ENCODE peak calls at places on chromosome 16, in ten cellular contexts. One of them, this sample, is unnamed.

GRCh38 chr16:56022818-56023217 is 147.6 kb upstream of the CES5A start:
- DNase-seq in hippocampal formation: no peak
- DNase-seq in stimulated activated CD8-positive, alpha-beta memory T cell treated with anti-CD3 and anti-CD28 coated beads, Interleukin-15, amount 100 ng/mL, for 48 hours: no peak
- DNase-seq in anterior cingulate cortex: no peak
- DNase-seq in hepatocyte: no peak
- DNase-seq in EH: no peak
- DNase-seq in HS-5: no peak
- DNase-seq in A549: no peak
- DNase-seq in A673: no peak
- DNase-seq in dermis microvascular lymphatic vessel endothelial cell: no peak
- DNase-seq in this sample: no peak

GRCh38 chr16:60107467-60107866 is 1373.4 kb upstream of the GOT2 start:
- DNase-seq in hippocampal formation: no peak
- DNase-seq in stimulated activated CD8-positive, alpha-beta memory T cell treated with anti-CD3 and anti-CD28 coated beads, Interleukin-15, amount 100 ng/mL, for 48 hours: no peak
- DNase-seq in anterior cingulate cortex: no peak
- DNase-seq in hepatocyte: no peak
- DNase-seq in EH: peak; percentile 87
- DNase-seq in HS-5: peak; percentile 66
- DNase-seq in A549: no peak
- DNase-seq in A673: no peak
- DNase-seq in dermis microvascular lymphatic vessel endothelial cell: no peak
- DNase-seq in this sample: no peak

GRCh38 chr16:12271006-12271405 is 294.5 kb downstream of the SNX29 start:
- DNase-seq in hippocampal formation: peak; percentile 32
- DNase-seq in stimulated activated CD8-positive, alpha-beta memory T cell treated with anti-CD3 and anti-CD28 coated beads, Interleukin-15, amount 100 ng/mL, for 48 hours: no peak
- DNase-seq in anterior cingulate cortex: no peak
- DNase-seq in hepatocyte: peak; percentile 18
- DNase-seq in EH: peak; percentile 54
- DNase-seq in HS-5: no peak
- DNase-seq in A549: no peak
- DNase-seq in A673: peak; percentile 64
- DNase-seq in dermis microvascular lymphatic vessel endothelial cell: no peak
- DNase-seq in this sample: no peak

GRCh38 chr16:4081035-4081434 is 35.2 kb downstream of the ADCY9 start:
- DNase-seq in hippocampal formation: no peak
- DNase-seq in stimulated activated CD8-positive, alpha-beta memory T cell treated with anti-CD3 and anti-CD28 coated beads, Interleukin-15, amount 100 ng/mL, for 48 hours: no peak
- DNase-seq in anterior cingulate cortex: no peak
- DNase-seq in hepatocyte: no peak
- DNase-seq in EH: no peak
- DNase-seq in HS-5: no peak
- DNase-seq in A549: no peak
- DNase-seq in A673: no peak
- DNase-seq in dermis microvascular lymphatic vessel endothelial cell: no peak
- DNase-seq in this sample: peak; percentile 23

GRCh38 chr16:48596326-48596725 is 13.7 kb downstream of the N4BP1 start:
- DNase-seq in hippocampal formation: no peak
- DNase-seq in stimulated activated CD8-positive, alpha-beta memory T cell treated with anti-CD3 and anti-CD28 coated beads, Interleukin-15, amount 100 ng/mL, for 48 hours: peak; percentile 60
- DNase-seq in anterior cingulate cortex: no peak
- DNase-seq in hepatocyte: no peak
- DNase-seq in EH: no peak
- DNase-seq in HS-5: no peak
- DNase-seq in A549: no peak
- DNase-seq in A673: no peak
- DNase-seq in dermis microvascular lymphatic vessel endothelial cell: no peak
- DNase-seq in this sample: no peak

GRCh38 chr16:4693956-4694663 is 748 bp downstream of the NUDT16L1 start:
- DNase-seq in hippocampal formation: no peak
- DNase-seq in stimulated activated CD8-positive, alpha-beta memory T cell treated with anti-CD3 and anti-CD28 coated beads, Interleukin-15, amount 100 ng/mL, for 48 hours: no peak
- DNase-seq in anterior cingulate cortex: no peak
- DNase-seq in hepatocyte: peak; percentile 76
- DNase-seq in EH: peak; percentile 51
- DNase-seq in HS-5: no peak
- DNase-seq in A549: peak; percentile 48
- DNase-seq in A673: peak; percentile 51
- DNase-seq in dermis microvascular lymphatic vessel endothelial cell: no peak
- DNase-seq in this sample: no peak

GRCh38 chr16:66618588-66618987 is 14.1 kb downstream of the CMTM3 start:
- DNase-seq in hippocampal formation: no peak
- DNase-seq in stimulated activated CD8-positive, alpha-beta memory T cell treated with anti-CD3 and anti-CD28 coated beads, Interleukin-15, amount 100 ng/mL, for 48 hours: no peak
- DNase-seq in anterior cingulate cortex: no peak
- DNase-seq in hepatocyte: no peak
- DNase-seq in EH: peak; percentile 99
- DNase-seq in HS-5: peak; percentile 93
- DNase-seq in A549: no peak
- DNase-seq in A673: no peak
- DNase-seq in dermis microvascular lymphatic vessel endothelial cell: no peak
- DNase-seq in this sample: no peak

GRCh38 chr16:21684199-21684598 is 20.4 kb downstream of the OTOA start:
- DNase-seq in hippocampal formation: no peak
- DNase-seq in stimulated activated CD8-positive, alpha-beta memory T cell treated with anti-CD3 and anti-CD28 coated beads, Interleukin-15, amount 100 ng/mL, for 48 hours: no peak
- DNase-seq in anterior cingulate cortex: no peak
- DNase-seq in hepatocyte: no peak
- DNase-seq in EH: no peak
- DNase-seq in HS-5: no peak
- DNase-seq in A549: no peak
- DNase-seq in A673: peak; percentile 42
- DNase-seq in dermis microvascular lymphatic vessel endothelial cell: no peak
- DNase-seq in this sample: no peak

GRCh38 chr16:72856797-72857196 is 191.1 kb downstream of the ZFHX3 start:
- DNase-seq in hippocampal formation: no peak
- DNase-seq in stimulated activated CD8-positive, alpha-beta memory T cell treated with anti-CD3 and anti-CD28 coated beads, Interleukin-15, amount 100 ng/mL, for 48 hours: no peak
- DNase-seq in anterior cingulate cortex: no peak
- DNase-seq in hepatocyte: peak; percentile 32
- DNase-seq in EH: peak; percentile 35
- DNase-seq in HS-5: no peak
- DNase-seq in A549: peak; percentile 43
- DNase-seq in A673: peak; percentile 41
- DNase-seq in dermis microvascular lymphatic vessel endothelial cell: peak; percentile 10
- DNase-seq in this sample: no peak

GRCh38 chr16:17364319-17365210 is 106.2 kb downstream of the XYLT1 start:
- DNase-seq in hippocampal formation: no peak
- DNase-seq in stimulated activated CD8-positive, alpha-beta memory T cell treated with anti-CD3 and anti-CD28 coated beads, Interleukin-15, amount 100 ng/mL, for 48 hours: no peak
- DNase-seq in anterior cingulate cortex: no peak
- DNase-seq in hepatocyte: peak; percentile 27
- DNase-seq in EH: peak; percentile 94
- DNase-seq in HS-5: peak; percentile 71
- DNase-seq in A549: no peak
- DNase-seq in A673: no peak
- DNase-seq in dermis microvascular lymphatic vessel endothelial cell: no peak
- DNase-seq in this sample: no peak

GRCh38 chr16:25493136-25493811 is 198.5 kb upstream of the HS3ST4 start:
- DNase-seq in hippocampal formation: no peak
- DNase-seq in stimulated activated CD8-positive, alpha-beta memory T cell treated with anti-CD3 and anti-CD28 coated beads, Interleukin-15, amount 100 ng/mL, for 48 hours: no peak
- DNase-seq in anterior cingulate cortex: no peak
- DNase-seq in hepatocyte: no peak
- DNase-seq in EH: no peak
- DNase-seq in HS-5: no peak
- DNase-seq in A549: no peak
- DNase-seq in A673: no peak
- DNase-seq in dermis microvascular lymphatic vessel endothelial cell: no peak
- DNase-seq in this sample: no peak

GRCh38 chr16:10741844-10742243 is 1.8 kb upstream of the NUBP1 start:
- DNase-seq in hippocampal formation: no peak
- DNase-seq in stimulated activated CD8-positive, alpha-beta memory T cell treated with anti-CD3 and anti-CD28 coated beads, Interleukin-15, amount 100 ng/mL, for 48 hours: no peak
- DNase-seq in anterior cingulate cortex: no peak
- DNase-seq in hepatocyte: no peak
- DNase-seq in EH: peak; percentile 13
- DNase-seq in HS-5: no peak
- DNase-seq in A549: no peak
- DNase-seq in A673: no peak
- DNase-seq in dermis microvascular lymphatic vessel endothelial cell: no peak
- DNase-seq in this sample: no peak

GRCh38 chr16:85179344-85180046 is 67.2 kb upstream of the CIBAR2 start:
- DNase-seq in hippocampal formation: no peak
- DNase-seq in stimulated activated CD8-positive, alpha-beta memory T cell treated with anti-CD3 and anti-CD28 coated beads, Interleukin-15, amount 100 ng/mL, for 48 hours: no peak
- DNase-seq in anterior cingulate cortex: no peak
- DNase-seq in hepatocyte: no peak
- DNase-seq in EH: no peak
- DNase-seq in HS-5: no peak
- DNase-seq in A549: no peak
- DNase-seq in A673: no peak
- DNase-seq in dermis microvascular lymphatic vessel endothelial cell: no peak
- DNase-seq in this sample: no peak

GRCh38 chr16:86761117-86761971 is 183.0 kb downstream of the FOXL1 start:
- DNase-seq in hippocampal formation: no peak
- DNase-seq in stimulated activated CD8-positive, alpha-beta memory T cell treated with anti-CD3 and anti-CD28 coated beads, Interleukin-15, amount 100 ng/mL, for 48 hours: peak; percentile 28
- DNase-seq in anterior cingulate cortex: no peak
- DNase-seq in hepatocyte: peak; percentile 70
- DNase-seq in EH: peak; percentile 88
- DNase-seq in HS-5: no peak
- DNase-seq in A549: peak; percentile 62
- DNase-seq in A673: peak; percentile 69
- DNase-seq in dermis microvascular lymphatic vessel endothelial cell: no peak
- DNase-seq in this sample: peak; percentile 70

GRCh38 chr16:17784073-17784472 is 313.3 kb upstream of the XYLT1 start:
- DNase-seq in hippocampal formation: no peak
- DNase-seq in stimulated activated CD8-positive, alpha-beta memory T cell treated with anti-CD3 and anti-CD28 coated beads, Interleukin-15, amount 100 ng/mL, for 48 hours: no peak
- DNase-seq in anterior cingulate cortex: no peak
- DNase-seq in hepatocyte: peak; percentile 66
- DNase-seq in EH: peak; percentile 70
- DNase-seq in HS-5: no peak
- DNase-seq in A549: no peak
- DNase-seq in A673: peak; percentile 42
- DNase-seq in dermis microvascular lymphatic vessel endothelial cell: no peak
- DNase-seq in this sample: no peak

GRCh38 chr16:3467182-3467581 is 23.7 kb downstream of the NAA60 start:
- DNase-seq in hippocampal formation: no peak
- DNase-seq in stimulated activated CD8-positive, alpha-beta memory T cell treated with anti-CD3 and anti-CD28 coated beads, Interleukin-15, amount 100 ng/mL, for 48 hours: no peak
- DNase-seq in anterior cingulate cortex: no peak
- DNase-seq in hepatocyte: no peak
- DNase-seq in EH: no peak
- DNase-seq in HS-5: no peak
- DNase-seq in A549: no peak
- DNase-seq in A673: no peak
- DNase-seq in dermis microvascular lymphatic vessel endothelial cell: no peak
- DNase-seq in this sample: no peak

GRCh38 chr16:71461686-71462648 is at the start of gene ZNF23:
- DNase-seq in hippocampal formation: peak; percentile 84
- DNase-seq in stimulated activated CD8-positive, alpha-beta memory T cell treated with anti-CD3 and anti-CD28 coated beads, Interleukin-15, amount 100 ng/mL, for 48 hours: peak; percentile 70
- DNase-seq in anterior cingulate cortex: peak; percentile 43
- DNase-seq in hepatocyte: peak; percentile 88
- DNase-seq in EH: peak; percentile 77
- DNase-seq in HS-5: no peak
- DNase-seq in A549: peak; percentile 93
- DNase-seq in A673: peak; percentile 74
- DNase-seq in dermis microvascular lymphatic vessel endothelial cell: peak; percentile 47
- DNase-seq in this sample: peak; percentile 87

GRCh38 chr16:31496670-31497069 is 11.5 kb downstream of the RUSF1 start:
- DNase-seq in hippocampal formation: no peak
- DNase-seq in stimulated activated CD8-positive, alpha-beta memory T cell treated with anti-CD3 and anti-CD28 coated beads, Interleukin-15, amount 100 ng/mL, for 48 hours: no peak
- DNase-seq in anterior cingulate cortex: no peak
- DNase-seq in hepatocyte: no peak
- DNase-seq in EH: no peak
- DNase-seq in HS-5: no peak
- DNase-seq in A549: no peak
- DNase-seq in A673: no peak
- DNase-seq in dermis microvascular lymphatic vessel endothelial cell: no peak
- DNase-seq in this sample: no peak